ENCODE peak calls at places on chromosomes 1 and 21, in ten cellular contexts. Z is MM.1S, B is endodermal cell, X is tibial nerve, W is pancreas, Q is Peyer's patch, Y is HepG2, C is thoracic aorta, G is colonic mucosa, H is HCT116. I is an unnamed sample.
A peak's percentile ranks its signal among the peaks of the same experiment; 100 is the strongest.

GRCh38 chr1:20339811-20340457 is 49.3 kb downstream of the VWA5B1 start:
- DNase-seq in Z (no peak), B (peak; percentile 65), X (no peak), W (no peak), Q (no peak), Y (no peak), C (no peak), G (no peak), H (no peak), I (no peak)

GRCh38 chr1:235107368-235108184 is 21.1 kb downstream of the TOMM20 start:
- DNase-seq in Z (no peak), B (peak; percentile 52), X (no peak), W (no peak), Q (no peak), Y (no peak), C (no peak), G (no peak), H (no peak), I (no peak)

GRCh38 chr1:218636548-218636947 is 291.4 kb downstream of the TGFB2 start:
- DNase-seq in Z (no peak), B (no peak), X (no peak), W (no peak), Q (no peak), Y (no peak), C (no peak), G (no peak), H (no peak), I (no peak)

GRCh38 chr1:11376981-11377583 is 101.9 kb upstream of the DISP3 start:
- DNase-seq in Z (no peak), B (no peak), X (no peak), W (no peak), Q (no peak), Y (no peak), C (no peak), G (no peak), H (no peak), I (no peak)

GRCh38 chr1:201584510-201584991 is 45.6 kb downstream of the NAV1 start:
- DNase-seq in Z (no peak), B (no peak), X (no peak), W (no peak), Q (no peak), Y (no peak), C (no peak), G (peak; percentile 56), H (no peak), I (peak; percentile 21)

GRCh38 chr1:5960336-5960735 is 31.9 kb downstream of the NPHP4 start:
- DNase-seq in Z (no peak), B (no peak), X (no peak), W (no peak), Q (peak; percentile 18), Y (no peak), C (no peak), G (no peak), H (no peak), I (no peak)

GRCh38 chr1:1946540-1946939 is 27.5 kb upstream of the TMEM52 start:
- DNase-seq in Z (no peak), B (no peak), X (no peak), W (no peak), Q (no peak), Y (no peak), C (no peak), G (no peak), H (no peak), I (peak; percentile 88)

GRCh38 chr21:38821959-38822682 is 16.4 kb downstream of the ETS2 start:
- DNase-seq in Z (no peak), B (no peak), X (no peak), W (no peak), Q (no peak), Y (no peak), C (no peak), G (peak; percentile 24), H (no peak), I (peak; percentile 70)

GRCh38 chr1:186244825-186245224 is 130.2 kb downstream of the TPR start:
- DNase-seq in Z (no peak), B (peak; percentile 84), X (no peak), W (no peak), Q (no peak), Y (peak; percentile 5), C (no peak), G (no peak), H (no peak), I (no peak)

GRCh38 chr1:41362749-41363631 is 1.8 kb downstream of the FOXO6 start:
- DNase-seq in Z (no peak), B (no peak), X (no peak), W (no peak), Q (peak; percentile 49), Y (no peak), C (no peak), G (no peak), H (no peak), I (no peak)

GRCh38 chr1:166597516-166597915 is 241.8 kb upstream of the POGK start:
- DNase-seq in Z (no peak), B (no peak), X (no peak), W (no peak), Q (no peak), Y (no peak), C (no peak), G (no peak), H (no peak), I (no peak)

GRCh38 chr1:44040856-44041255 is 9.6 kb upstream of the SLC6A9 start:
- DNase-seq in Z (no peak), B (no peak), X (no peak), W (no peak), Q (no peak), Y (no peak), C (no peak), G (no peak), H (no peak), I (no peak)

GRCh38 chr1:240091614-240092300 is at the start of gene FMN2:
- DNase-seq in Z (peak; percentile 58), B (peak; percentile 88), X (no peak), W (no peak), Q (no peak), Y (peak; percentile 0), C (no peak), G (peak; percentile 22), H (no peak), I (peak; percentile 85)

GRCh38 chr1:180482425-180483275 is 19.7 kb downstream of the ACBD6 start:
- DNase-seq in Z (peak; percentile 69), B (no peak), X (no peak), W (no peak), Q (no peak), Y (peak; percentile 51), C (no peak), G (peak; percentile 28), H (no peak), I (no peak)

GRCh38 chr1:246425139-246425794 is 81.8 kb downstream of the SMYD3 start:
- DNase-seq in Z (no peak), B (no peak), X (no peak), W (no peak), Q (no peak), Y (no peak), C (no peak), G (no peak), H (no peak), I (no peak)

GRCh38 chr1:66090863-66091457 is 298.3 kb downstream of the PDE4B start:
- DNase-seq in Z (no peak), B (no peak), X (no peak), W (no peak), Q (no peak), Y (no peak), C (no peak), G (no peak), H (no peak), I (no peak)

GRCh38 chr1:94538243-94538827 is 3.2 kb downstream of the F3 start:
- DNase-seq in Z (no peak), B (no peak), X (no peak), W (no peak), Q (no peak), Y (no peak), C (no peak), G (no peak), H (no peak), I (no peak)
- TF ChIP-seq CTCF in Z (no peak), B (peak; percentile 57), X (no peak), W (no peak), Q (no peak), Y (no peak), C (no peak), G (no peak), H (no peak), I (no peak)

DNA sequence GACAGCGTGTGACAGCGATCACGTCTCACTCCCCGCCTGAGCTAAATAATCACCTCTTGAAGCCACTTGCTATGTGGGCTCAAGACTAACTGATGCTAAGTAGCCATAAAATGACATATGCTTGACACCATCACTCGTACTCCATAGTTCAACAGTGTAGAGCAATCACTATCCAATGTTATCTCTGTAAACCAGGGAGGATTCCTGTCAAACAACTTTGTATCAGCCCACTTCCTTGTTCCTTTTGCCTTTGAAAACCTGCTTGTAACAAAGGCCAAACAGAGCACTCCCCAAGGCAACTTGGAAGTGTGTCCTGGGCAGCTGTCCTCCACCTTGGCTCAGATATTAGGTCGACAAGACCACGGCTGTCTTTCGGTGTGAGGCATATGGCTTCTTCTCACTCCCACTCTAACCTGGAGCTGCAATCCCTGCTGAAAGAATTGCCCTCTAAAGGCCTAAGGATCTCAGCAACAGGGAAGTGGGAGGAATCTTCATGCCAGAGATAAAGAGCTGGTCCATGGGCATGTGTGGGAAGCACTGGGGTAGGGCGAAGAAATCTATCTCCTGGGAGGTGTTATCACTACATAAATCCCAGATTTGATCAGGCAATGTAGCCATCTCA is 66.8 kb downstream of the ITPKB start:
- DNase-seq in Z (no peak), B (no peak), X (no peak), W (no peak), Q (no peak), Y (no peak), C (no peak), G (peak; percentile 49), H (no peak), I (no peak)
- H3K4me1 ChIP-seq in Z (peaks cover 12% of the 10 kb centered on the region), B (peaks cover 7% of the 10 kb centered on the region), X (peaks cover 87% of the 10 kb centered on the region), W (peaks cover 7% of the 10 kb centered on the region), Q (peaks cover 46% of the 10 kb centered on the region), Y (no peaks in the 10 kb centered on the region), C (peaks cover 44% of the 10 kb centered on the region), G (peaks cover 4% of the 10 kb centered on the region), H (peaks cover 15% of the 10 kb centered on the region), I (peaks cover 28% of the 10 kb centered on the region)

DNA sequence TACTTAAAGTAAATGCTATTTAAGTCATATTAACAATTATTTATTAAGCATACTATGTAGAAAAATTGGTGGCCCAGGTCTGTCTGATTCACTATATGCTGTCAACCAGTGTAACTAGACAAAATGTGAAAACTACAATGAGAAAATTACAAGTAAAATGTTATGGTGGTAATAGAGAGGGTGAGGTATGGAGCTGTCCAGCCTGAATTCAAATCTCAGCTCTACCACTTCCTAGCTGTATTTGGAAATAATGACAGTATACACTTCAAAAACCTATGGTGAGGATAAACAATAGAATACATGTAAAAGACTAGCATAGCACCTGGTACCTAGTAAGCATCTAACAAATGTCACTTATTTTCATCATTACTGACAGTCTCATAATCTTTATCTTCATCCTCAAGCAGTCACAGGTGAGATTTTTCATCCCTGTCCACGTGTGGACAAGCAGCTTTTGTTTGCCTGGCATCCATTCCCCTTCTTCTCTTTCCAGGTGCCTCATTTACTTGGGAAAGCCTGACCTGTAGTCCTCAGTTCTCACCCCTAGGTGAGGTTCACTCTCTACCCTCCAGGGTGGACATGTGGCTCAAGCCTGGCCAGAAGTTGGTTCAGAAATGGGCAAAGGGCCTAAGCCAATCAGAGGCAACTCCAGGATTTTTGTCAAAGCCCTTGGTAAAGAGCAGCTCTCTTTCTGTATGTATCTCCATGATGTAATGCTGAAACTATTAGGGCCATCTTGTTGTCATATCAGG is 29.5 kb downstream of the EGLN1 start:
- DNase-seq in Z (no peak), B (peak; percentile 51), X (no peak), W (no peak), Q (no peak), Y (no peak), C (no peak), G (no peak), H (no peak), I (no peak)
- TF ChIP-seq CTCF in Z (no peak), B (peak; percentile 53), X (no peak), W (no peak), Q (no peak), Y (no peak), C (no peak), G (no peak), H (no peak), I (no peak)

GRCh38 chr1:204093756-204094155 is 20.8 kb downstream of the SOX13 start:
- DNase-seq in Z (no peak), B (no peak), X (no peak), W (no peak), Q (no peak), Y (no peak), C (no peak), G (no peak), H (no peak), I (no peak)
- H3K4me1 ChIP-seq in Z (no peaks in the 10 kb centered on the region), B (peaks cover 7% of the 10 kb centered on the region), X (peaks cover 92% of the 10 kb centered on the region), W (peaks cover 24% of the 10 kb centered on the region), Q (peaks cover 64% of the 10 kb centered on the region), Y (peaks cover 78% of the 10 kb centered on the region), C (peaks cover 14% of the 10 kb centered on the region), G (peaks cover 17% of the 10 kb centered on the region), H (peaks cover 56% of the 10 kb centered on the region), I (peaks cover 68% of the 10 kb centered on the region)